ENCODE peak calls at places on chromosomes 7 and 10, in five cellular contexts. V is SK-N-SH, N is Right ventricle myocardium superior, W is Caki2, F is AG08395. L is an unnamed sample.

GRCh38 chr10:91804126-91804510 is 5.9 kb downstream of the TNKS2 start:
- DNase-seq in W (no peak), F (no peak), N (no peak), V (no peak), L (no peak)

GRCh38 chr7:120168066-120168465 is 104.9 kb upstream of the KCND2 start:
- DNase-seq in N (peak), V (no peak), F (no peak), W (no peak), L (no peak)

GRCh38 chr10:69479241-69479730 is 28.0 kb downstream of the TSPAN15 start:
- DNase-seq in F (no peak), V (peak), N (peak), W (no peak), L (no peak)

GRCh38 chr10:113945075-113945686 is 90.7 kb downstream of the NHLRC2 start:
- DNase-seq in V (no peak), F (peak), W (peak), N (no peak), L (peak)

GRCh38 chr7:778271-778967 is 51.3 kb upstream of the PRKAR1B start:
- DNase-seq in F (no peak), W (peak), N (peak), V (peak), L (no peak)

GRCh38 chr7:91055219-91055618 is 209.0 kb upstream of the FZD1 start:
- DNase-seq in N (no peak), V (no peak), W (no peak), F (no peak), L (no peak)

GRCh38 chr10:792083-792791 is 102.8 kb upstream of the DIP2C start:
- DNase-seq in W (no peak), F (no peak), V (peak), N (peak), L (no peak)

GRCh38 chr7:3272691-3273141 is 28.3 kb upstream of the SDK1 start:
- DNase-seq in N (no peak), W (peak), V (no peak), F (no peak), L (no peak)

GRCh38 chr7:13949450-13949849 is 40.0 kb downstream of the ETV1 start:
- DNase-seq in F (no peak), W (no peak), N (no peak), V (peak), L (no peak)

GRCh38 chr10:74936577-74937445 is 110.4 kb downstream of the KAT6B start:
- DNase-seq in W (no peak), V (no peak), N (no peak), F (peak), L (peak)

GRCh38 chr10:47380341-47381215 is 3.5 kb downstream of the ZNF488 start:
- DNase-seq in N (no peak), F (no peak), V (peak), W (no peak), L (no peak)

L was measured in HFFc6.